ENCODE peak calls at places on chromosomes 13 and 19, in eight cellular contexts. W is lung, F is foreskin fibroblast, P is body of pancreas, G is pancreas, X is thoracic aorta, Z is hepatocyte, U is fibroblast of lung. E is an unnamed sample.

GRCh38 chr13:43269037-43269476 is 245.7 kb downstream of the DNAJC15 start:
- DNase-seq in G (peak; percentile 50), Z (peak; percentile 86), X (no peak), U (peak; percentile 99), F (peak; percentile 89), P (peak; percentile 62), W (peak; percentile 57), E (peak; percentile 99)

GRCh38 chr13:50179977-50180376 is 164.7 kb downstream of the KCNRG start:
- DNase-seq in W (no peak), U (no peak), X (no peak), Z (no peak), F (no peak), G (no peak), P (no peak), E (no peak)

GRCh38 chr19:51799311-51799997 is 4.5 kb downstream of the FPR3 start:
- DNase-seq in G (peak; percentile 68), W (peak; percentile 72), P (peak; percentile 65), U (peak; percentile 97), X (peak; percentile 71), F (peak; percentile 94), Z (peak; percentile 50), E (peak; percentile 99)

GRCh38 chr19:32877323-32877912 is 7.9 kb upstream of the SLC7A9 start:
- DNase-seq in U (no peak), P (no peak), Z (no peak), G (no peak), W (no peak), X (no peak), F (no peak), E (no peak)

GRCh38 chr19:42024622-42025111 is 30.6 kb upstream of the ATP1A3 start:
- DNase-seq in P (peak; percentile 19), Z (peak; percentile 54), U (peak; percentile 55), X (no peak), F (peak; percentile 74), W (peak; percentile 36), G (no peak), E (peak; percentile 90)

GRCh38 chr13:60020288-60020687 is 143.4 kb downstream of the DIAPH3 start:
- DNase-seq in F (no peak), P (no peak), W (no peak), Z (no peak), G (no peak), X (no peak), U (no peak), E (no peak)

GRCh38 chr13:35888327-35888940 is 242.7 kb downstream of the DCLK1 start:
- DNase-seq in U (peak; percentile 65), X (no peak), Z (peak; percentile 17), P (no peak), W (peak; percentile 15), G (no peak), F (no peak), E (no peak)

GRCh38 chr19:35063940-35064818 is 22.7 kb downstream of the HPN start:
- DNase-seq in W (no peak), F (peak; percentile 83), G (no peak), U (peak; percentile 75), P (peak; percentile 71), Z (peak; percentile 41), X (no peak), E (peak; percentile 70)

GRCh38 chr13:93875527-93875926 is 604.0 kb downstream of the DCT start:
- DNase-seq in Z (no peak), W (no peak), G (no peak), U (peak; percentile 67), P (no peak), F (peak; percentile 82), X (no peak), E (peak; percentile 24)

GRCh38 chr13:59658027-59658735 is 505.5 kb downstream of the DIAPH3 start:
- DNase-seq in Z (no peak), P (no peak), U (no peak), F (no peak), W (no peak), X (no peak), G (no peak), E (no peak)

GRCh38 chr13:24251525-24251924 is 57.9 kb upstream of the C1QTNF9 start:
- DNase-seq in X (no peak), G (no peak), F (no peak), U (no peak), Z (no peak), P (no peak), W (no peak), E (no peak)

GRCh38 chr13:100602472-100603142 is 14.0 kb upstream of the GGACT start:
- DNase-seq in P (no peak), Z (no peak), U (peak; percentile 18), G (no peak), W (no peak), F (no peak), X (no peak), E (no peak)

GRCh38 chr19:7869910-7870511 is 4.2 kb downstream of the PRR36 start:
- DNase-seq in P (peak; percentile 66), G (peak; percentile 72), F (peak; percentile 54), U (no peak), Z (no peak), W (no peak), X (no peak), E (no peak)

GRCh38 chr19:43658001-43658400 is 12.0 kb downstream of the PLAUR start:
- DNase-seq in W (no peak), U (no peak), X (no peak), G (no peak), P (no peak), F (no peak), Z (no peak), E (no peak)

GRCh38 chr13:34028496-34029442 is 210.8 kb downstream of the RFC3 start:
- DNase-seq in U (no peak), G (no peak), W (no peak), P (no peak), X (no peak), Z (no peak), F (no peak), E (no peak)

GRCh38 chr19:4575267-4575793 is 15.8 kb upstream of the SEMA6B start:
- DNase-seq in P (peak; percentile 57), F (peak; percentile 93), W (peak; percentile 42), G (no peak), U (peak; percentile 85), X (no peak), Z (peak; percentile 84), E (peak; percentile 96)

GRCh38 chr19:4693471-4694121 is 23.5 kb upstream of the MYDGF start:
- DNase-seq in X (no peak), G (no peak), U (no peak), Z (no peak), W (no peak), F (no peak), P (no peak), E (no peak)

GRCh38 chr13:112771139-112771876 is 81.5 kb downstream of the ATP11A start:
- DNase-seq in G (no peak), U (no peak), F (no peak), P (no peak), Z (no peak), W (no peak), X (no peak), E (no peak)

GRCh38 chr13:48234652-48235099 is 1.7 kb downstream of the ITM2B start:
- DNase-seq in F (no peak), X (no peak), G (no peak), W (no peak), U (no peak), Z (no peak), P (no peak), E (no peak)

GRCh38 chr19:15634105-15634504 is 6.6 kb upstream of the CYP4F3 start:
- DNase-seq in Z (no peak), F (no peak), W (no peak), X (no peak), U (no peak), G (no peak), P (no peak), E (no peak)

GRCh38 chr19:15635016-15635805 is 5.5 kb upstream of the CYP4F3 start:
- DNase-seq in F (no peak), U (no peak), W (no peak), G (no peak), X (no peak), Z (no peak), P (no peak), E (no peak)

GRCh38 chr19:15633122-15633521 is 7.6 kb upstream of the CYP4F3 start:
- DNase-seq in F (no peak), G (no peak), W (no peak), X (no peak), Z (no peak), P (no peak), U (no peak), E (no peak)

GRCh38 chr19:15629003-15629880 is 11.5 kb upstream of the CYP4F3 start:
- DNase-seq in W (peak; percentile 83), P (peak; percentile 80), F (peak; percentile 52), Z (no peak), U (peak; percentile 17), G (peak; percentile 73), X (peak; percentile 38), E (peak; percentile 42)

GRCh38 chr19:15631817-15632216 is 8.9 kb upstream of the CYP4F3 start:
- DNase-seq in U (no peak), P (no peak), Z (no peak), X (no peak), W (no peak), F (no peak), G (no peak), E (no peak)
- TF ChIP-seq CTCF in U (no peak), P (no peak), Z (no peak), X (no peak), W (no peak), F (peak; percentile 17), G (no peak), E (peak; percentile 33)

DNA sequence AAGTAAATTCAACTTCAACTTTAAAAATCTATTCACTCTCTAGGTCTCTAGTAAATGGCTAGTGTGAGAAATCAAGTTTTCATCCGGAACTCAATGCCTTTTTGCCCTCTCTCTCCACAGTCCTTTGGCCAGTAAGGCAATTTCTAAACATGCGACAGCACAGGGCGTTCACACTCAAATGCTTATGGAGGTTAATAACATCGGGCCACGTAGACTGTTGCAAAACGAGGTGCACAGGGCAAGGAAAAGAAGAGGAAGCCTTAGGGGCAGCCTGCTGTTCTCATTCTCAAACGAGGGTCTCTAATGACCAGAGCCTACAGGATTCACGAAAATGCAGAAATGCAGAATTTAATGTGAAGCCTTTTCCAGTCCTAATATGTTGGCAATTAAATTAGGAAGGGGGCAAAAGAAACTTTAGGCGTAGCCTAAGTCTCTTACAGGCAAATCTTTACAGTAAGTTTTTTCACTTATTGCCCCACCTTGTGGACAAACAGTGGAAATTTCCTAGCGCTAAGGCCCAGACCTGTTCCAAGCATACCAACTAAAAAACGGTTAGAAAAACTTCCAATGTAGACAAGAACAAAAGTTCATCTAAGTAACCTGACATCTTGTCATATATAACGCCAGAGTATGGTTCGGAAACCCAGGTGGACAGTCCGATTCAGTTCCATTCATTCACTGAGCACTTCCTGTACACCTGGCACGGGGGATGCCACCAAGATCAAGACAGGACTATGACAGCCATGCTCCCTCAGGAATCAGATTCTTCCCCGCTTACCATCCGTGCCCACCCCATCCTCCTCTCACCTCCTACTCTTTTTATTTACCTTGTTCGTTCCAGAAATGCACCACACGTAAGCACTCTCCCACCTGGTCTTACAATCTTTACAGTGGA is 5.1 kb downstream of the ZAR1L start:
- DNase-seq in U (peak; percentile 47), X (no peak), Z (peak; percentile 74), G (no peak), P (no peak), F (peak; percentile 79), W (no peak), E (peak; percentile 67)
- H3K4me3 ChIP-seq in U (peak overlapping the region; percentile 11), X (peak overlapping the region; percentile 65), Z (no peak overlapping the region), G (peak overlapping the region; percentile 28), P (no peak overlapping the region), F (peak overlapping the region; percentile 3), W (no peak overlapping the region), E (no peak overlapping the region)

GRCh38 chr19:29576043-29576442 is 30.0 kb upstream of the POP4 start:
- DNase-seq in G (no peak), P (no peak), X (no peak), F (no peak), U (peak; percentile 22), W (no peak), Z (no peak), E (peak; percentile 5)
- TF ChIP-seq CTCF in G (no peak), P (no peak), X (no peak), F (no peak), U (no peak), W (no peak), Z (no peak), E (no peak)

GRCh38 chr19:46471778-46472543 is 598 bp upstream of the PNMA8A start:
- DNase-seq in X (no peak), G (no peak), F (peak; percentile 45), U (no peak), P (no peak), W (no peak), Z (no peak), E (no peak)
- H3K4me3 ChIP-seq in X (peak overlapping the region; percentile 63), G (peak overlapping the region; percentile 59), F (peak overlapping the region; percentile 33), U (peak overlapping the region; percentile 46), P (peak overlapping the region; percentile 6), W (no peak overlapping the region), Z (peak overlapping the region; percentile 47), E (peak overlapping the region; percentile 39)